ENCODE peak calls at places on chromosomes 4 and X, in nine cellular contexts. One of them, this sample, is unnamed.

GRCh38 chrX:10636337-10636736 is 16.0 kb upstream of the MID1 start:
- DNase-seq in H9: peak
- DNase-seq in astrocyte of the spinal cord: peak
- DNase-seq in tibial artery: peak
- DNase-seq in astrocyte: no peak
- DNase-seq in AG10803: peak
- DNase-seq in transverse colon: peak
- DNase-seq in body of pancreas: peak
- DNase-seq in neural progenitor cell: peak
- DNase-seq in this sample: no peak

GRCh38 chrX:39749728-39750127 is 348.0 kb downstream of the BCOR start:
- DNase-seq in H9: no peak
- DNase-seq in astrocyte of the spinal cord: no peak
- DNase-seq in tibial artery: no peak
- DNase-seq in astrocyte: no peak
- DNase-seq in AG10803: no peak
- DNase-seq in transverse colon: no peak
- DNase-seq in body of pancreas: no peak
- DNase-seq in neural progenitor cell: no peak
- DNase-seq in this sample: no peak

GRCh38 chr4:26719954-26720552 is 136.2 kb downstream of the TBC1D19 start:
- DNase-seq in H9: no peak
- DNase-seq in astrocyte of the spinal cord: peak
- DNase-seq in tibial artery: no peak
- DNase-seq in astrocyte: no peak
- DNase-seq in AG10803: peak
- DNase-seq in transverse colon: no peak
- DNase-seq in body of pancreas: no peak
- DNase-seq in neural progenitor cell: no peak
- DNase-seq in this sample: no peak

GRCh38 chr4:153143527-153144348 is 60.5 kb upstream of the TRIM2 start:
- DNase-seq in H9: no peak
- DNase-seq in astrocyte of the spinal cord: peak
- DNase-seq in tibial artery: no peak
- DNase-seq in astrocyte: peak
- DNase-seq in AG10803: peak
- DNase-seq in transverse colon: peak
- DNase-seq in body of pancreas: peak
- DNase-seq in neural progenitor cell: no peak
- DNase-seq in this sample: no peak

GRCh38 chrX:19709812-19710518 is 177.4 kb downstream of the SH3KBP1 start:
- DNase-seq in H9: no peak
- DNase-seq in astrocyte of the spinal cord: peak
- DNase-seq in tibial artery: no peak
- DNase-seq in astrocyte: peak
- DNase-seq in AG10803: peak
- DNase-seq in transverse colon: no peak
- DNase-seq in body of pancreas: no peak
- DNase-seq in neural progenitor cell: no peak
- DNase-seq in this sample: no peak

GRCh38 chr4:77959566-77960338 is 97.1 kb downstream of the MRPL1 start:
- DNase-seq in H9: no peak
- DNase-seq in astrocyte of the spinal cord: peak
- DNase-seq in tibial artery: no peak
- DNase-seq in astrocyte: peak
- DNase-seq in AG10803: peak
- DNase-seq in transverse colon: no peak
- DNase-seq in body of pancreas: no peak
- DNase-seq in neural progenitor cell: peak
- DNase-seq in this sample: peak

GRCh38 chr4:47899639-47900038 is 14.7 kb downstream of the NFXL1 start:
- DNase-seq in H9: no peak
- DNase-seq in astrocyte of the spinal cord: no peak
- DNase-seq in tibial artery: no peak
- DNase-seq in astrocyte: no peak
- DNase-seq in AG10803: no peak
- DNase-seq in transverse colon: no peak
- DNase-seq in body of pancreas: no peak
- DNase-seq in neural progenitor cell: no peak
- DNase-seq in this sample: no peak

GRCh38 chr4:24730256-24731001 is 64.9 kb upstream of the SOD3 start:
- DNase-seq in H9: no peak
- DNase-seq in astrocyte of the spinal cord: peak
- DNase-seq in tibial artery: peak
- DNase-seq in astrocyte: peak
- DNase-seq in AG10803: peak
- DNase-seq in transverse colon: peak
- DNase-seq in body of pancreas: peak
- DNase-seq in neural progenitor cell: no peak
- DNase-seq in this sample: no peak

GRCh38 chrX:97039363-97040029 is 155.8 kb downstream of the RPA4 start:
- DNase-seq in H9: no peak
- DNase-seq in astrocyte of the spinal cord: peak
- DNase-seq in tibial artery: peak
- DNase-seq in astrocyte: peak
- DNase-seq in AG10803: peak
- DNase-seq in transverse colon: peak
- DNase-seq in body of pancreas: peak
- DNase-seq in neural progenitor cell: no peak
- DNase-seq in this sample: no peak

GRCh38 chr4:58163172-58163571 is 1053.0 kb upstream of the IGFBP7 start:
- DNase-seq in H9: no peak
- DNase-seq in astrocyte of the spinal cord: no peak
- DNase-seq in tibial artery: peak
- DNase-seq in astrocyte: no peak
- DNase-seq in AG10803: no peak
- DNase-seq in transverse colon: no peak
- DNase-seq in body of pancreas: no peak
- DNase-seq in neural progenitor cell: peak
- DNase-seq in this sample: no peak

GRCh38 chr4:159682996-159683395 is 580.1 kb downstream of the RAPGEF2 start:
- DNase-seq in H9: no peak
- DNase-seq in astrocyte of the spinal cord: no peak
- DNase-seq in tibial artery: no peak
- DNase-seq in astrocyte: peak
- DNase-seq in AG10803: no peak
- DNase-seq in transverse colon: no peak
- DNase-seq in body of pancreas: no peak
- DNase-seq in neural progenitor cell: no peak
- DNase-seq in this sample: no peak

GRCh38 chrX:27254663-27255062 is 208.5 kb downstream of the PPP4R3C start:
- DNase-seq in H9: no peak
- DNase-seq in astrocyte of the spinal cord: no peak
- DNase-seq in tibial artery: no peak
- DNase-seq in astrocyte: no peak
- DNase-seq in AG10803: no peak
- DNase-seq in transverse colon: no peak
- DNase-seq in body of pancreas: no peak
- DNase-seq in neural progenitor cell: no peak
- DNase-seq in this sample: no peak

GRCh38 chrX:14915596-14915995 is 42.4 kb downstream of the MOSPD2 start:
- DNase-seq in H9: no peak
- DNase-seq in astrocyte of the spinal cord: no peak
- DNase-seq in tibial artery: no peak
- DNase-seq in astrocyte: peak
- DNase-seq in AG10803: no peak
- DNase-seq in transverse colon: no peak
- DNase-seq in body of pancreas: no peak
- DNase-seq in neural progenitor cell: no peak
- DNase-seq in this sample: no peak

GRCh38 chrX:71870337-71871098 is 40.1 kb upstream of the NHSL2 start:
- DNase-seq in H9: peak
- DNase-seq in astrocyte of the spinal cord: peak
- DNase-seq in tibial artery: no peak
- DNase-seq in astrocyte: peak
- DNase-seq in AG10803: no peak
- DNase-seq in transverse colon: no peak
- DNase-seq in body of pancreas: no peak
- DNase-seq in neural progenitor cell: peak
- DNase-seq in this sample: peak
- TF ChIP-seq CTCF in H9: peak
- TF ChIP-seq CTCF in astrocyte of the spinal cord: peak
- TF ChIP-seq CTCF in tibial artery: no peak
- TF ChIP-seq CTCF in astrocyte: peak
- TF ChIP-seq CTCF in AG10803: peak
- TF ChIP-seq CTCF in transverse colon: no peak
- TF ChIP-seq CTCF in body of pancreas: peak
- TF ChIP-seq CTCF in neural progenitor cell: peak
- TF ChIP-seq CTCF in this sample: peak

DNA sequence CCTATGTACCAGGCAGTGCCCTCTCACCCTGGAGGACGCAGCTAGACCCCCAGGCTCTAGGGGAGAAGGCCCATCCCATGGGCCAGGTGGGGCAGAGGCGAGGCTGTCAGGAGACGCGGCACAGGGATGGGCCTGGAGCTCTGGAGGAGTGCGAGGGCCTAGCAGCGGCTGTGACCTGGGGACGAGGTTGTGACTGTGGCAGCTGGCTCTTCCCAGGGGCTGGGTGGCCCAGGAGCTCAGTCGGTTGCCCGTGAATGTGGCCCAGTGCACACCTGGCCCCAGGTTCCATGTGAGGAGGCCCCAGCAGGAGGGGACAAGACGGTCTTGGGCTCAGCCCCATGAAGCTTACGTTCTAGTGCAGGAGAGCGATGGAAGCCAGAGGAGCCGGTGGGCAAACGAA is 31.0 kb upstream of the ADRA2C start:
- DNase-seq in H9: no peak
- DNase-seq in astrocyte of the spinal cord: no peak
- DNase-seq in tibial artery: no peak
- DNase-seq in astrocyte: no peak
- DNase-seq in AG10803: no peak
- DNase-seq in transverse colon: no peak
- DNase-seq in body of pancreas: no peak
- DNase-seq in neural progenitor cell: no peak
- DNase-seq in this sample: no peak
- TF ChIP-seq CTCF in H9: no peak
- TF ChIP-seq CTCF in astrocyte of the spinal cord: no peak
- TF ChIP-seq CTCF in tibial artery: no peak
- TF ChIP-seq CTCF in astrocyte: no peak
- TF ChIP-seq CTCF in AG10803: no peak
- TF ChIP-seq CTCF in transverse colon: no peak
- TF ChIP-seq CTCF in body of pancreas: no peak
- TF ChIP-seq CTCF in neural progenitor cell: no peak
- TF ChIP-seq CTCF in this sample: no peak

GRCh38 chr4:145098675-145099037 is 545 bp downstream of the ABCE1 start:
- DNase-seq in H9: no peak
- DNase-seq in astrocyte of the spinal cord: peak
- DNase-seq in tibial artery: peak
- DNase-seq in astrocyte: peak
- DNase-seq in AG10803: peak
- DNase-seq in transverse colon: peak
- DNase-seq in body of pancreas: peak
- DNase-seq in neural progenitor cell: no peak
- DNase-seq in this sample: no peak

GRCh38 chr4:145101091-145101490 is 3.0 kb downstream of the ABCE1 start:
- DNase-seq in H9: no peak
- DNase-seq in astrocyte of the spinal cord: no peak
- DNase-seq in tibial artery: no peak
- DNase-seq in astrocyte: no peak
- DNase-seq in AG10803: no peak
- DNase-seq in transverse colon: no peak
- DNase-seq in body of pancreas: no peak
- DNase-seq in neural progenitor cell: no peak
- DNase-seq in this sample: no peak

GRCh38 chr4:145099653-145100052 is 1.5 kb downstream of the ABCE1 start:
- DNase-seq in H9: no peak
- DNase-seq in astrocyte of the spinal cord: no peak
- DNase-seq in tibial artery: no peak
- DNase-seq in astrocyte: peak
- DNase-seq in AG10803: peak
- DNase-seq in transverse colon: no peak
- DNase-seq in body of pancreas: no peak
- DNase-seq in neural progenitor cell: no peak
- DNase-seq in this sample: no peak

GRCh38 chr4:145097331-145097820 is 620 bp downstream of the ANAPC10 start:
- DNase-seq in H9: no peak
- DNase-seq in astrocyte of the spinal cord: no peak
- DNase-seq in tibial artery: no peak
- DNase-seq in astrocyte: no peak
- DNase-seq in AG10803: no peak
- DNase-seq in transverse colon: no peak
- DNase-seq in body of pancreas: no peak
- DNase-seq in neural progenitor cell: peak
- DNase-seq in this sample: no peak

DNA sequence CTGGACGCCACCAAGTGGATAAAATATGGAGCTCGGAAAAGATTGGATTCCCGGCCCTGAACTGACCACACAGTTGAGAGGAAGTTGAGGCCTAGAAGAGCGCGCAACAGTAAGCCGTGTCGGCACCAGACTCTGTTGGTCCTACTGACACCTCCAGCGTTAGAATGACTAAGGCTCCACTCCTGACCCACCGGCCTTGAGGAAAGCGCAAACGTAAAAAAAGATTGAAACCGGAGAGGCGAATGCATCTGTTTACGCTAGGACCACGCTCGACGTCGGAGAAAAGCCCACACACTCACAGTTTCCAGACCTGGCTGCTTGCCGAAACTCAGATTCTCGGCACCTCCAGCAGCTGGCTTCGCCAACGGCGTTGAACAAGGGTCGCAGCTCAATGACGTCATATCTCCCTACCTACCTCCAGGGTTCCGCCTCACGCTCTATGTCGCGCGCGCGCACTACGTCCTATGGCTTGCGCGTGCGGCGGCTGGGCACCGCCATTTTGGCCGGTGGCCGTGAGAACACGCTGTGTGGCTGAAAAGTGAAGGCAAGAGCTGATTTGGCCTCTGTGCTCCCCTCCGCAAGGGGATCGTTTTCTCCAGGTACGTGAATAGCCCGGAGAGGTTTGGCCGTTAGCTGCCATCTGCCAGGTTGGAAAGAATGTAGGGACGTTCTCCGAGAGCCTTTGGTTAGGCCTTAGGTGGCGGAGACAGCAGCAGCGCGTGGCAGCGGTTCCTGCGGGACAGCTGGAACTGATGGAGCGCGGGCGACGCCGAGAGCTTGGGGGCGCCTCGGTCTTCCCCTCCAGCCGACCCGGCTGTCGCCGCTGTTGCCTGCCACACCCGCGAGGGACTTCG is at the start of the genes ABCE1 and ANAPC10:
- DNase-seq in H9: peak
- DNase-seq in astrocyte of the spinal cord: peak
- DNase-seq in tibial artery: peak
- DNase-seq in astrocyte: peak
- DNase-seq in AG10803: peak
- DNase-seq in transverse colon: peak
- DNase-seq in body of pancreas: peak
- DNase-seq in neural progenitor cell: peak
- DNase-seq in this sample: peak
- TF ChIP-seq CTCF in H9: no peak
- TF ChIP-seq CTCF in astrocyte of the spinal cord: peak
- TF ChIP-seq CTCF in tibial artery: no peak
- TF ChIP-seq CTCF in astrocyte: peak
- TF ChIP-seq CTCF in AG10803: peak
- TF ChIP-seq CTCF in transverse colon: peak
- TF ChIP-seq CTCF in body of pancreas: peak
- TF ChIP-seq CTCF in neural progenitor cell: no peak
- TF ChIP-seq CTCF in this sample: no peak

DNA sequence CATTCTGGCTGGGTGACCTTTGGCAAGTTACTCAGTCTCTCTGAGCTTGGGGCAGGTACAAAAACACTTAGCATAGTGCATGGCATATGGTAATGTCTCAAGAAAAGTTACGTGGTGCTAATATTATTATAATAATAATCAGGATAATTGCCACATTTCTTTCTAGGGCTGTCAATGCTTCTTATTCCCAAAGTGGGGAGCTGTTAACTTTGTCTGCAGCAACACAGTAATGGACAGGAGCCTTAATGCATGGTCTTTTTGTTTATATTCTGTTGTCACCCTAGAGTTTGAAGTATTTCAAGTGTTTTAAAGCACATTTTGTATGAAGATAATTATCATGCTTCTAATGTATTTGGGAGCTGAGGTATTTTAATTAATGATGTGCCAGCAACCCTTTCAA is 121.8 kb downstream of the FHIP1A start:
- DNase-seq in H9: no peak
- DNase-seq in astrocyte of the spinal cord: no peak
- DNase-seq in tibial artery: no peak
- DNase-seq in astrocyte: no peak
- DNase-seq in AG10803: no peak
- DNase-seq in transverse colon: no peak
- DNase-seq in body of pancreas: no peak
- DNase-seq in neural progenitor cell: no peak
- DNase-seq in this sample: no peak
- TF ChIP-seq CTCF in H9: peak
- TF ChIP-seq CTCF in astrocyte of the spinal cord: no peak
- TF ChIP-seq CTCF in tibial artery: no peak
- TF ChIP-seq CTCF in astrocyte: peak
- TF ChIP-seq CTCF in AG10803: no peak
- TF ChIP-seq CTCF in transverse colon: peak
- TF ChIP-seq CTCF in body of pancreas: peak
- TF ChIP-seq CTCF in neural progenitor cell: peak
- TF ChIP-seq CTCF in this sample: peak